ENCODE peak calls at places on chromosomes 2 and 18, in seven cellular contexts. G, E, O, I, B, M and S are unnamed samples.

GRCh38 chr2:224594840-224595239 is 9.7 kb upstream of the CUL3 start:
- DNase-seq in G (peak), E (no peak), O (no peak), I (no peak), B (no peak), M (no peak), S (no peak)

GRCh38 chr18:23669804-23670203 is 7.1 kb upstream of the ANKRD29 start:
- DNase-seq in G (no peak), E (no peak), O (no peak), I (no peak), B (no peak), M (no peak), S (peak)

GRCh38 chr2:162731917-162732804 is 106.4 kb downstream of the KCNH7 start:
- DNase-seq in G (no peak), E (no peak), O (no peak), I (no peak), B (no peak), M (no peak), S (no peak)

GRCh38 chr2:30627162-30627561 is 180.1 kb downstream of the CAPN13 start:
- DNase-seq in G (no peak), E (no peak), O (no peak), I (no peak), B (no peak), M (no peak), S (no peak)

GRCh38 chr2:188314314-188315054 is 22.8 kb downstream of the GULP1 start:
- DNase-seq in G (no peak), E (no peak), O (no peak), I (peak), B (no peak), M (no peak), S (peak)

GRCh38 chr2:120661551-120661950 is 74.1 kb upstream of the GLI2 start:
- DNase-seq in G (no peak), E (no peak), O (peak), I (peak), B (no peak), M (no peak), S (no peak)

GRCh38 chr2:128485761-128486639 is 167.3 kb upstream of the HS6ST1 start:
- DNase-seq in G (no peak), E (no peak), O (no peak), I (peak), B (no peak), M (no peak), S (no peak)

GRCh38 chr2:83859553-83859952 is 599.5 kb downstream of the SUCLG1 start:
- DNase-seq in G (no peak), E (no peak), O (no peak), I (no peak), B (no peak), M (no peak), S (peak)

GRCh38 chr18:26621161-26622026 is 73.0 kb upstream of the KCTD1 start:
- DNase-seq in G (peak), E (no peak), O (peak), I (peak), B (peak), M (no peak), S (peak)

GRCh38 chr2:201780674-201781582 is at the start of gene ALS2:
- DNase-seq in G (peak), E (peak), O (peak), I (peak), B (peak), M (peak), S (peak)

GRCh38 chr2:159137511-159138101 is 148.9 kb downstream of the WDSUB1 start:
- DNase-seq in G (no peak), E (no peak), O (no peak), I (no peak), B (no peak), M (no peak), S (peak)

GRCh38 chr18:79988925-79989361 is 580 bp upstream of the TXNL4A start:
- DNase-seq in G (no peak), E (no peak), O (peak), I (peak), B (no peak), M (peak), S (no peak)

GRCh38 chr2:162297925-162298552 is 20.4 kb downstream of the IFIH1 start:
- DNase-seq in G (peak), E (peak), O (peak), I (peak), B (no peak), M (peak), S (peak)

GRCh38 chr2:236208281-236208900 is 40.2 kb upstream of the GBX2 start:
- DNase-seq in G (no peak), E (no peak), O (no peak), I (no peak), B (no peak), M (no peak), S (no peak)